ENCODE peak calls at places on chromosomes 5 and 9, in five cellular contexts. Q is fibroblast of pulmonary artery, N is A549, O is PC-3, X is heart left ventricle. T is an unnamed sample.

GRCh38 chr5:61207884-61208283 is 45.6 kb upstream of the SMIM15 start:
- DNase-seq in Q (no peak), N (no peak), O (no peak), X (no peak), T (no peak)

GRCh38 chr9:136303825-136304416 is at the start of gene CCDC187:
- DNase-seq in N (no peak), O (no peak), Q (no peak), X (no peak), T (peak)

GRCh38 chr5:158718738-158719505 is 380.8 kb downstream of the EBF1 start:
- DNase-seq in N (no peak), X (no peak), Q (peak), O (no peak), T (no peak)

GRCh38 chr5:17365756-17366155 is 132.3 kb upstream of the TAF11L2 start:
- DNase-seq in N (peak), X (no peak), O (peak), Q (no peak), T (no peak)

GRCh38 chr5:126984632-126985031 is 45.7 kb downstream of the MARCHF3 start:
- DNase-seq in X (no peak), O (no peak), Q (no peak), N (no peak), T (no peak)

GRCh38 chr5:149500922-149501582 is 50.2 kb downstream of the CSNK1A1 start:
- DNase-seq in O (no peak), Q (peak), X (no peak), N (no peak), T (no peak)

GRCh38 chr5:137838976-137839375 is 28.7 kb upstream of the MYOT start:
- DNase-seq in Q (no peak), N (no peak), X (no peak), O (no peak), T (no peak)

GRCh38 chr5:82312373-82312856 is 34.3 kb upstream of the RPS23 start:
- DNase-seq in N (peak), Q (peak), O (peak), X (peak), T (peak)

GRCh38 chr5:76371955-76372319 is 31.1 kb upstream of the IQGAP2 start:
- DNase-seq in Q (no peak), N (no peak), X (no peak), O (peak), T (no peak)

GRCh38 chr5:123874600-123875201 is 362.7 kb downstream of the CSNK1G3 start:
- DNase-seq in Q (peak), O (no peak), N (no peak), X (no peak), T (no peak)

GRCh38 chr5:22926574-22926973 is 73.4 kb upstream of the CDH12 start:
- DNase-seq in Q (no peak), X (no peak), N (no peak), O (no peak), T (no peak)

GRCh38 chr5:82159014-82159413 is 119.1 kb downstream of the RPS23 start:
- DNase-seq in N (peak), X (no peak), Q (peak), O (peak), T (no peak)

GRCh38 chr9:136886610-136887597 is 588 bp downstream of the TRAF2 start:
- DNase-seq in Q (no peak), X (no peak), O (no peak), N (no peak), T (peak)

GRCh38 chr9:137742698-137743097 is 123.9 kb downstream of the EHMT1 start:
- DNase-seq in O (no peak), X (no peak), N (no peak), Q (no peak), T (no peak)

GRCh38 chr5:43432486-43433365 is 20.5 kb upstream of the CCL28 start:
- DNase-seq in N (peak), O (peak), Q (peak), X (peak), T (no peak)

GRCh38 chr5:998975-999501 is 9.6 kb upstream of the NKD2 start:
- DNase-seq in O (no peak), Q (no peak), N (no peak), X (peak), T (no peak)

GRCh38 chr5:9544502-9545300 is 1.2 kb downstream of the SEMA5A start:
- DNase-seq in O (peak), X (peak), N (peak), Q (peak), T (peak)

GRCh38 chr9:3507395-3508077 is 18.3 kb downstream of the RFX3 start:
- DNase-seq in X (no peak), N (peak), Q (no peak), O (no peak), T (no peak)

GRCh38 chr9:7186175-7186574 is 428.4 kb downstream of the KDM4C start:
- DNase-seq in X (no peak), N (peak), Q (peak), O (peak), T (no peak)
- TF ChIP-seq CTCF in X (no peak), N (peak), Q (peak), O (peak), T (peak)

DNA sequence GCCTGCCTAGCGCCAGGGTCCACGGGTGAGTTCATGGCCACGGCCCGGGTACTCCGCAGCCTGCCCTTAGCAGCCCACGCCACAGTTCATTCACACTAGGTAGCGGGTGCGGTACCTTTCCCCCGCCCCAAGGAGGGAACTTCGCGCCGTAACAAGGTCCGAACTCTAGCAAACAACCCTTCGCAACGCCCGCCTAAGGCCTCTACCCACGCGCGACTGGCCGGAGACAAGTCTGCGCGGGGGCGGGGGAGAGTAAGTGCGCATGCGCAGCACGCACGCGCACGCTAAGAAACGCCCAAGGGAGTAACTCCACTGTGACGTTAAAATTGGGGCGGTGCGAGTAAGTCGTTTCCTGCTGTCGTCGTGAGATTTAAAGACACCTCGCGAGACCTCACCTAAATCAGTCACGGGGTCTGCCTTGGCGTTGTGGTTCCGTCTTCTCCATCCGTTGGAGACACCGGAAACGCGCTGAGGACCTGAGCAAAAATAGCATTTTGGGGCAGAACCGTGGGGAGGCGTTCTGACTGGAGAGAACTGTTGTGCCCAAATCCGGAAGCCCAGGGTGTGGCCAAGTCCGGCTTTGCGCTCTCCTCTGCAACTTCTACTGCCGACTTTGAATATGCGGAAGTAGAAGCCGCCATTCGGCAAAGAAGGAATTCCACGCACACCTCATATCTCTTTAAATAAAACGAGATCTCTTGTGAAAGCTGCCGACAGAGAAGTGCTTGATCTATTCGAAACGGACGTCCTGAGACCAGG is at the start of gene RAPGEF6:
- DNase-seq in X (peak), O (peak), Q (peak), N (peak), T (peak)
- TF ChIP-seq CTCF in X (peak), O (no peak), Q (no peak), N (no peak), T (peak)

GRCh38 chr5:159807586-159807985 is 108.7 kb upstream of the ADRA1B start:
- DNase-seq in N (no peak), O (no peak), Q (no peak), X (no peak), T (no peak)

GRCh38 chr5:159814222-159814621 is 102.1 kb upstream of the ADRA1B start:
- DNase-seq in O (no peak), N (no peak), Q (no peak), X (no peak), T (no peak)

GRCh38 chr5:159817262-159818029 is 98.8 kb upstream of the ADRA1B start:
- DNase-seq in O (peak), Q (no peak), N (no peak), X (no peak), T (no peak)

GRCh38 chr5:159814810-159815585 is 101.3 kb upstream of the ADRA1B start:
- DNase-seq in N (peak), O (peak), Q (no peak), X (no peak), T (no peak)

GRCh38 chr5:159811712-159812111 is 104.6 kb upstream of the ADRA1B start:
- DNase-seq in Q (no peak), X (no peak), O (no peak), N (no peak), T (no peak)
- TF ChIP-seq CTCF in Q (no peak), X (no peak), O (no peak), N (no peak), T (no peak)

GRCh38 chr5:135174315-135175096 is 140.5 kb upstream of the PITX1 start:
- DNase-seq in X (no peak), Q (no peak), N (peak), O (no peak), T (no peak)
- TF ChIP-seq CTCF in X (no peak), Q (no peak), N (no peak), O (no peak), T (no peak)

DNA sequence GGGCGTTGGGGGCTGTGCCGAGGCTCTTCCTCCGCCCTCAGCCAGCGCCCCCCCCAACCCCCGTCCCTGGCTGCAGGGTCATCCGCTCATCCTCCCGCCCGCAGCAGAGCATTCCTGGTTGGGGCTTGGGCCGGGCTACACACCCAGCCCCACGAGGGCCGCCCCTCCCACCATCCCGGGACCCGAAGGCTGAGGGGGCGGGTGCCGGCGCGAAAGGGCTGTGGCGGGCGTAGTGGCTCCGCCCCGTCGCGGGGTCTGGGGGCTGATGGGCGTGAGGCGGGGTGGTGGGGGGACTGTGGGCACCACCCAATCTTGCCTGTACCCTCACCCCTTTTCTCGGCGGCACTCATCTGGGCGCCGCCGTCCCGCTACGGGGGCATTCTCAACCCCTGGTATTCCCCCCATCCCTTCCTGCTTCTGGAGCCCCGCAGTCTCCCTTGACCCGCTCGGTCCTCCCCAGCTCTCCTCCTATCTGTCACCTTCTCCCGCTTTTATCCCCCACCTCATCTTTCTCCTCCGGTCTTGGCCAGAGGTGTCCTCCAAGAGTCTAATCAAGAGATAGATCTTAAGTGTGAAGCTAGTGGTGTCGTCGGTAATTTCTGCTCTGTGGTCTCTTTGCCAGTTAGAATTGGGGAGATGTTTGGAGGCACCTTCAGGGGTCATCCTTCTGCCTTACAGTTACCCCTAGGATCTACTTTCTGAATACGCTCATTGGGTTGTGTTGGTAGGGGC is 1.6 kb downstream of the FER start:
- DNase-seq in X (no peak), Q (no peak), N (peak), O (no peak), T (no peak)
- TF ChIP-seq CTCF in X (peak), Q (no peak), N (no peak), O (peak), T (peak)

GRCh38 chr5:166342330-166342891 is 1949.0 kb upstream of the WWC1 start:
- DNase-seq in Q (peak), X (no peak), N (no peak), O (no peak), T (peak)

GRCh38 chr5:166347051-166347450 is 1944.4 kb upstream of the WWC1 start:
- DNase-seq in X (no peak), O (no peak), Q (no peak), N (no peak), T (no peak)

GRCh38 chr5:166340039-166340438 is 1951.4 kb upstream of the WWC1 start:
- DNase-seq in N (no peak), Q (no peak), X (no peak), O (no peak), T (no peak)

GRCh38 chr5:166338801-166339200 is 1952.6 kb upstream of the WWC1 start:
- DNase-seq in X (no peak), Q (peak), O (no peak), N (no peak), T (no peak)

GRCh38 chr5:166341708-166342329 is 1949.6 kb upstream of the WWC1 start:
- DNase-seq in N (peak), Q (no peak), X (no peak), O (no peak), T (peak)
- TF ChIP-seq CTCF in N (no peak), Q (peak), X (no peak), O (peak), T (peak)

DNA sequence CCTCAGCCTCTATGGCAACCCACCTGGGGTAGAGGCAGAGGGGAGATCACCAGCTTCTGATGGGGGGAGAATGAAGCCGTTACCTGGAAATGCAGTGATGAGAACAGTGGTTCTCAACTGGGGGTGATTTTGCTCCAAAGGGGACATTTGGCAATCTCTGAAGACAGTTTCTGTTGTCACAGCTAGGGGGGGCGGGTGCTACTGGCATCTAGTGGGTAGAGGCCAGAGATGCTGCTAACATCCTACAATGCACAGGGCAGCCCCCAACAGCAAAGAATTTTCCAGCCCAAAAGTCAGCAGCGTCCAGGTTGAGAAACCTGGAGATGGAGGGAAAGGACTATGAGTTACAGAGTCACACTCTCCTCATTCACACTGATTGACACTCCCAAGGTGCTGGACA is 84.5 kb downstream of the FGF1 start:
- DNase-seq in Q (no peak), N (peak), X (no peak), O (no peak), T (no peak)
- TF ChIP-seq CTCF in Q (no peak), N (no peak), X (no peak), O (peak), T (no peak)

GRCh38 chr9:34610434-34611206 is 1.3 kb downstream of the RPP25L start:
- DNase-seq in X (peak), O (no peak), Q (no peak), N (no peak), T (no peak)

GRCh38 chr9:34611811-34612787 is at the start of gene RPP25L:
- DNase-seq in Q (peak), N (peak), X (peak), O (peak), T (peak)

GRCh38 chr9:34615132-34615531 is 3.2 kb upstream of the RPP25L start:
- DNase-seq in N (no peak), X (no peak), O (no peak), Q (no peak), T (no peak)

GRCh38 chr9:34612788-34613390 is 992 bp upstream of the RPP25L start:
- DNase-seq in X (peak), N (peak), O (peak), Q (peak), T (peak)

GRCh38 chr9:34611251-34611810 is 566 bp downstream of the RPP25L start:
- DNase-seq in X (peak), N (no peak), O (no peak), Q (no peak), T (no peak)
- TF ChIP-seq CTCF in X (no peak), N (no peak), O (no peak), Q (no peak), T (no peak)

GRCh38 chr9:126947529-126947928 is 32.9 kb downstream of the RALGPS1 start:
- DNase-seq in O (peak), X (no peak), N (no peak), Q (no peak), T (no peak)
- TF ChIP-seq CTCF in O (peak), X (peak), N (no peak), Q (no peak), T (no peak)

GRCh38 chr9:124839612-124840299 is 13.5 kb upstream of the WDR38 start:
- DNase-seq in X (no peak), O (peak), N (peak), Q (peak), T (peak)
- TF ChIP-seq CTCF in X (peak), O (peak), N (peak), Q (peak), T (peak)

T was measured in glutamatergic neuron.